ENCODE peak calls at places on chromosomes 13 and 19, in four cellular contexts. O is astrocyte of the spinal cord, Z is cardiac fibroblast, P is left ventricle myocardium superior. G is an unnamed sample.

GRCh38 chr13:20191311-20191901 is 1.3 kb downstream of the GJB2 start:
- DNase-seq in P (peak), Z (no peak), O (no peak), G (no peak)

GRCh38 chr13:28527629-28528028 is 32.7 kb upstream of the FLT1 start:
- DNase-seq in P (no peak), O (no peak), Z (no peak), G (no peak)

GRCh38 chr19:41930926-41931592 is 2.8 kb upstream of the ERFL start:
- DNase-seq in P (no peak), O (no peak), Z (peak), G (no peak)

GRCh38 chr19:13441810-13442512 is 64.3 kb downstream of the CACNA1A start:
- DNase-seq in Z (peak), O (peak), P (peak), G (no peak)

GRCh38 chr13:74062933-74063332 is 71.3 kb downstream of the KLF12 start:
- DNase-seq in P (peak), Z (peak), O (peak), G (peak)

GRCh38 chr19:17766543-17767131 is 15.4 kb downstream of the FCHO1 start:
- DNase-seq in Z (peak), O (peak), P (peak), G (peak)

GRCh38 chr19:3171894-3172679 is 6.5 kb upstream of the S1PR4 start:
- DNase-seq in Z (no peak), P (no peak), O (no peak), G (no peak)

GRCh38 chr19:36103842-36104552 is 6.9 kb upstream of the OVOL3 start:
- DNase-seq in O (peak), P (no peak), Z (no peak), G (no peak)

GRCh38 chr13:113437408-113438010 is 15.8 kb downstream of the ADPRHL1 start:
- DNase-seq in P (no peak), O (no peak), Z (no peak), G (no peak)

GRCh38 chr13:91085127-91085526 is 262.4 kb upstream of the MIR17HG start:
- DNase-seq in O (no peak), P (no peak), Z (no peak), G (no peak)

GRCh38 chr19:11375143-11375948 is 880 bp downstream of the SWSAP1 start:
- DNase-seq in Z (no peak), P (peak), O (no peak), G (no peak)

GRCh38 chr13:39676315-39676876 is 20.9 kb downstream of the COG6 start:
- DNase-seq in Z (peak), P (no peak), O (peak), G (no peak)

GRCh38 chr19:54155694-54156093 is 3.8 kb downstream of the LENG1 start:
- DNase-seq in O (no peak), Z (no peak), P (no peak), G (no peak)

GRCh38 chr19:22532388-22533310 is 101.5 kb upstream of the ZNF492 start:
- DNase-seq in O (no peak), P (peak), Z (no peak), G (peak)

GRCh38 chr13:58097831-58098230 is 466.3 kb downstream of the PCDH17 start:
- DNase-seq in Z (no peak), P (no peak), O (peak), G (no peak)

GRCh38 chr19:7769171-7769570 is 6.1 kb downstream of the CLEC4M start:
- DNase-seq in Z (no peak), O (no peak), P (no peak), G (no peak)

GRCh38 chr19:40686882-40687524 is 3.4 kb downstream of the NUMBL start:
- DNase-seq in P (no peak), Z (no peak), O (no peak), G (no peak)

GRCh38 chr13:22141636-22142035 is 470.8 kb downstream of the FGF9 start:
- DNase-seq in P (no peak), Z (no peak), O (no peak), G (no peak)

GRCh38 chr13:46885018-46885417 is 11.8 kb downstream of the HTR2A start:
- DNase-seq in Z (no peak), O (no peak), P (no peak), G (no peak)

GRCh38 chr19:34067861-34068271 is 104.4 kb upstream of the LSM14A start:
- DNase-seq in P (no peak), Z (no peak), O (no peak), G (no peak)

GRCh38 chr13:80884031-80884785 is 543.3 kb upstream of the SPRY2 start:
- DNase-seq in O (no peak), Z (no peak), P (no peak), G (no peak)

G was measured in head of caudate nucleus.